ENCODE peak calls at places on chromosomes 12 and 14, in five cellular contexts. G is ovary, Y is fibroblast of lung, V is H9, X is SJCRH30. O is an unnamed sample.
A peak's percentile ranks its signal among the peaks of the same experiment; 100 is the strongest.

GRCh38 chr12:99981639-99982190 is 3.0 kb downstream of the ANKS1B start:
- DNase-seq in G (no peak), Y (no peak), V (no peak), X (no peak), O (no peak)

GRCh38 chr12:122789637-122790036 is 15.3 kb downstream of the CCDC62 start:
- DNase-seq in G (no peak), Y (no peak), V (no peak), X (no peak), O (peak; percentile 15)

GRCh38 chr14:51321036-51321435 is 81.0 kb downstream of the TMX1 start:
- DNase-seq in G (no peak), Y (peak; percentile 63), V (no peak), X (no peak), O (no peak)

GRCh38 chr12:98466970-98467369 is 48.4 kb upstream of the TMPO start:
- DNase-seq in G (no peak), Y (no peak), V (no peak), X (no peak), O (no peak)

GRCh38 chr12:110917467-110917866 is 2.9 kb downstream of the MYL2 start:
- DNase-seq in G (no peak), Y (peak; percentile 90), V (no peak), X (peak; percentile 22), O (no peak)

GRCh38 chr14:36068777-36069534 is 107.6 kb downstream of the PTCSC3 start:
- DNase-seq in G (no peak), Y (peak; percentile 91), V (no peak), X (no peak), O (no peak)

GRCh38 chr12:3604281-3604680 is 113.3 kb downstream of the PRMT8 start:
- DNase-seq in G (no peak), Y (no peak), V (no peak), X (no peak), O (no peak)

GRCh38 chr12:56128669-56129209 is 672 bp downstream of the ESYT1 start:
- DNase-seq in G (no peak), Y (peak; percentile 29), V (no peak), X (peak; percentile 22), O (no peak)

GRCh38 chr14:101198398-101199027 is 295.0 kb upstream of the RTL1 start:
- DNase-seq in G (peak; percentile 1), Y (no peak), V (peak; percentile 7), X (no peak), O (no peak)

GRCh38 chr14:57390806-57391562 is 598 bp downstream of the NAA30 start:
- DNase-seq in G (peak; percentile 21), Y (peak; percentile 50), V (peak; percentile 43), X (peak; percentile 42), O (peak; percentile 38)

GRCh38 chr14:28751467-28752058 is 15.0 kb upstream of the FOXG1 start:
- DNase-seq in G (no peak), Y (peak; percentile 59), V (peak; percentile 72), X (peak; percentile 34), O (peak; percentile 78)

GRCh38 chr14:71590131-71590530 is 342.1 kb upstream of the RGS6 start:
- DNase-seq in G (no peak), Y (no peak), V (no peak), X (no peak), O (no peak)

GRCh38 chr12:64560395-64561301 is 49.6 kb upstream of the RASSF3 start:
- DNase-seq in G (peak; percentile 37), Y (peak; percentile 96), V (peak; percentile 61), X (peak; percentile 88), O (no peak)

GRCh38 chr12:3597526-3598210 is 106.7 kb downstream of the PRMT8 start:
- DNase-seq in G (peak; percentile 67), Y (no peak), V (no peak), X (no peak), O (no peak)

GRCh38 chr14:75188520-75189267 is 12.3 kb upstream of the TMED10 start:
- DNase-seq in G (no peak), Y (no peak), V (no peak), X (no peak), O (no peak)

GRCh38 chr14:31819281-31819680 is 257.8 kb upstream of the ARHGAP5 start:
- DNase-seq in G (no peak), Y (no peak), V (no peak), X (no peak), O (no peak)

GRCh38 chr14:23544511-23545447 is 6.8 kb downstream of the ZFHX2 start:
- DNase-seq in G (no peak), Y (no peak), V (peak; percentile 91), X (peak; percentile 53), O (no peak)

GRCh38 chr12:9109737-9110491 is 5.8 kb downstream of the A2M start:
- DNase-seq in G (no peak), Y (no peak), V (no peak), X (no peak), O (no peak)

GRCh38 chr12:102298022-102298421 is 100.4 kb upstream of the PMCH start:
- DNase-seq in G (no peak), Y (peak; percentile 71), V (no peak), X (no peak), O (no peak)

GRCh38 chr12:91774471-91774921 is 371.1 kb downstream of the BTG1 start:
- DNase-seq in G (peak; percentile 10), Y (peak; percentile 73), V (no peak), X (no peak), O (no peak)

GRCh38 chr12:41681898-41682297 is 462.8 kb downstream of the GXYLT1 start:
- DNase-seq in G (no peak), Y (no peak), V (no peak), X (no peak), O (peak; percentile 24)

GRCh38 chr12:128388461-128388921 is 121.5 kb downstream of the TMEM132C start:
- DNase-seq in G (peak; percentile 34), Y (no peak), V (no peak), X (peak; percentile 6), O (no peak)

GRCh38 chr14:93970967-93971634 is 5.3 kb downstream of the ASB2 start:
- DNase-seq in G (no peak), Y (no peak), V (no peak), X (no peak), O (peak; percentile 68)

GRCh38 chr12:127893875-127894635 is 372.9 kb upstream of the TMEM132C start:
- DNase-seq in G (no peak), Y (no peak), V (peak; percentile 59), X (peak; percentile 8), O (no peak)

GRCh38 chr12:64526859-64527258 is 74.9 kb downstream of the TBK1 start:
- DNase-seq in G (no peak), Y (no peak), V (no peak), X (no peak), O (no peak)

GRCh38 chr12:123813349-123813748 is 51.2 kb downstream of the DNAH10 start:
- DNase-seq in G (no peak), Y (peak; percentile 48), V (no peak), X (no peak), O (no peak)

GRCh38 chr12:112916270-112916669 is 9.5 kb downstream of the OAS1 start:
- DNase-seq in G (peak; percentile 75), Y (no peak), V (no peak), X (no peak), O (no peak)

DNA sequence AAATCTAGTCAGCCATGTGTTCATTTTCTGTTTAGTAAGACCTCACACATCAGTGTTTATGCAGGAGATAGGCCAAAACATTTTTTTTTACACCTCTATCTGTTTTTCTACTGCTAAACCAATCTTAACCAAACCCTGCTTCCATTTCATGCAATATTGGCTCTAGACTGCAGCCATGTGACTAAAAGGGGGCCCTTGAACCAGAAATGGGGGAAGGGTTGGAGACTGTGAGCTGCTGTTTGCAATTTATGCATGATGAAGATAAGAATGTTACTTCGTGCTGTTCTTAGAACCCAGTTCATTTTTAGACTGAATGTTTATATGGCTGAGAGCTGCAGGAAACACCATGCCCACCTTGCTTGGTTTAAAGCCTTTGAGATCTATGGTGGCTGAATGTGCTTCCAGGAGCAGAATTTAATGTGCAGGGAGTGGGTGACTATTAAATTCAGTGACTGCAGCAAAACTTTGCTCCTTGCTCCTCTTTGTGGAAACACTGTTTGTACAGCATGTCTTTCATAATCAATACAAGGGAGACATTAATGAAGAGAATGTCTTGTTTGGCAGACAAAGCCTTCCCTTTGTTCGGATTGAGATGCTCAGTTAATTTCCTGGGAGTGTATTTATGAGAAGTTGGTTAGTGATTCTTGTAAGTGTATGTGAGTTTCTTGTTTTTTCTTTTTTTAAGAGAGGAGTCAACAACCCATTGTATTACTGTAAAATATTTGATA is 53.6 kb downstream of the CHST11 start:
- DNase-seq in G (no peak), Y (no peak), V (no peak), X (no peak), O (no peak)
- H3K27ac ChIP-seq in G (no peak overlapping the region), Y (no peak overlapping the region), V (no peak overlapping the region), X (no peak overlapping the region), O (no peak overlapping the region)

GRCh38 chr12:89892426-89892825 is 183.8 kb upstream of the ATP2B1 start:
- DNase-seq in G (no peak), Y (no peak), V (no peak), X (no peak), O (no peak)

GRCh38 chr12:89895591-89895990 is 187.0 kb upstream of the ATP2B1 start:
- DNase-seq in G (no peak), Y (no peak), V (no peak), X (no peak), O (no peak)

GRCh38 chr12:89895101-89895500 is 186.5 kb upstream of the ATP2B1 start:
- DNase-seq in G (no peak), Y (no peak), V (no peak), X (peak; percentile 58), O (no peak)

GRCh38 chr12:89891933-89892332 is 183.3 kb upstream of the ATP2B1 start:
- DNase-seq in G (no peak), Y (no peak), V (no peak), X (no peak), O (no peak)

GRCh38 chr12:89893972-89894706 is 185.5 kb upstream of the ATP2B1 start:
- DNase-seq in G (no peak), Y (peak; percentile 48), V (no peak), X (no peak), O (no peak)
- H3K27ac ChIP-seq in G (no peak overlapping the region), Y (no peak overlapping the region), V (no peak overlapping the region), X (peak overlapping the region; percentile 23), O (no peak overlapping the region)

GRCh38 chr12:115709410-115710065 is 568.0 kb downstream of the MED13L start:
- DNase-seq in G (peak; percentile 20), Y (no peak), V (no peak), X (no peak), O (no peak)

GRCh38 chr12:115712676-115713075 is 564.8 kb downstream of the MED13L start:
- DNase-seq in G (no peak), Y (no peak), V (no peak), X (no peak), O (no peak)

GRCh38 chr12:115710104-115710564 is 567.4 kb downstream of the MED13L start:
- DNase-seq in G (no peak), Y (peak; percentile 64), V (no peak), X (no peak), O (no peak)
- H3K27ac ChIP-seq in G (no peak overlapping the region), Y (no peak overlapping the region), V (no peak overlapping the region), X (no peak overlapping the region), O (no peak overlapping the region)

GRCh38 chr12:54606556-54606955 is 18.1 kb upstream of the PPP1R1A start:
- DNase-seq in G (no peak), Y (no peak), V (peak; percentile 22), X (no peak), O (no peak)

GRCh38 chr12:54611715-54612116 is 23.0 kb downstream of the LACRT start:
- DNase-seq in G (no peak), Y (no peak), V (peak; percentile 25), X (no peak), O (no peak)

GRCh38 chr12:54605138-54605970 is 16.9 kb upstream of the PPP1R1A start:
- DNase-seq in G (no peak), Y (no peak), V (no peak), X (no peak), O (no peak)

GRCh38 chr12:54608786-54609185 is 20.3 kb upstream of the PPP1R1A start:
- DNase-seq in G (no peak), Y (no peak), V (peak; percentile 19), X (no peak), O (no peak)

GRCh38 chr12:54608156-54608555 is 19.7 kb upstream of the PPP1R1A start:
- DNase-seq in G (no peak), Y (no peak), V (no peak), X (no peak), O (no peak)
- H3K27ac ChIP-seq in G (no peak overlapping the region), Y (no peak overlapping the region), V (no peak overlapping the region), X (no peak overlapping the region), O (no peak overlapping the region)